ENCODE peak calls at places on chromosome 14, in five cellular contexts. One of them, this sample, is unnamed.

GRCh38 chr14:47300801-47301200 is 374.6 kb downstream of the MDGA2 start:
- DNase-seq in stimulated activated CD4-positive, alpha-beta T cell treated with anti-CD3 and anti-CD28 coated beads, Interleukin-12 subunit alpha, Interleukin-12 subunit beta, amount 100 ng/mL, for 4 hours: no peak
- DNase-seq in RCC 7860: peak; percentile 34
- DNase-seq in neural crest cell: no peak
- DNase-seq in cardiac fibroblast: no peak
- DNase-seq in this sample: no peak

GRCh38 chr14:25041484-25041883 is 8.5 kb downstream of the STXBP6 start:
- DNase-seq in stimulated activated CD4-positive, alpha-beta T cell treated with anti-CD3 and anti-CD28 coated beads, Interleukin-12 subunit alpha, Interleukin-12 subunit beta, amount 100 ng/mL, for 4 hours: no peak
- DNase-seq in RCC 7860: no peak
- DNase-seq in neural crest cell: no peak
- DNase-seq in cardiac fibroblast: no peak
- DNase-seq in this sample: no peak

GRCh38 chr14:50859296-50859624 is 12.6 kb upstream of the ABHD12B start:
- DNase-seq in stimulated activated CD4-positive, alpha-beta T cell treated with anti-CD3 and anti-CD28 coated beads, Interleukin-12 subunit alpha, Interleukin-12 subunit beta, amount 100 ng/mL, for 4 hours: no peak
- DNase-seq in RCC 7860: no peak
- DNase-seq in neural crest cell: no peak
- DNase-seq in cardiac fibroblast: no peak
- DNase-seq in this sample: no peak

GRCh38 chr14:84782902-84783301 is 747.0 kb upstream of the FLRT2 start:
- DNase-seq in stimulated activated CD4-positive, alpha-beta T cell treated with anti-CD3 and anti-CD28 coated beads, Interleukin-12 subunit alpha, Interleukin-12 subunit beta, amount 100 ng/mL, for 4 hours: no peak
- DNase-seq in RCC 7860: no peak
- DNase-seq in neural crest cell: no peak
- DNase-seq in cardiac fibroblast: no peak
- DNase-seq in this sample: no peak

GRCh38 chr14:31201111-31201510 is 6.5 kb downstream of the HECTD1 start:
- DNase-seq in stimulated activated CD4-positive, alpha-beta T cell treated with anti-CD3 and anti-CD28 coated beads, Interleukin-12 subunit alpha, Interleukin-12 subunit beta, amount 100 ng/mL, for 4 hours: no peak
- DNase-seq in RCC 7860: no peak
- DNase-seq in neural crest cell: no peak
- DNase-seq in cardiac fibroblast: no peak
- DNase-seq in this sample: no peak

GRCh38 chr14:34354556-34354955 is 107.5 kb downstream of the SPTSSA start:
- DNase-seq in stimulated activated CD4-positive, alpha-beta T cell treated with anti-CD3 and anti-CD28 coated beads, Interleukin-12 subunit alpha, Interleukin-12 subunit beta, amount 100 ng/mL, for 4 hours: no peak
- DNase-seq in RCC 7860: no peak
- DNase-seq in neural crest cell: no peak
- DNase-seq in cardiac fibroblast: no peak
- DNase-seq in this sample: no peak

GRCh38 chr14:38210168-38210567 is 2.5 kb downstream of the SSTR1 start:
- DNase-seq in stimulated activated CD4-positive, alpha-beta T cell treated with anti-CD3 and anti-CD28 coated beads, Interleukin-12 subunit alpha, Interleukin-12 subunit beta, amount 100 ng/mL, for 4 hours: no peak
- DNase-seq in RCC 7860: no peak
- DNase-seq in neural crest cell: no peak
- DNase-seq in cardiac fibroblast: peak; percentile 39
- DNase-seq in this sample: no peak

GRCh38 chr14:49908433-49908782 is 15.5 kb downstream of the ARF6 start:
- DNase-seq in stimulated activated CD4-positive, alpha-beta T cell treated with anti-CD3 and anti-CD28 coated beads, Interleukin-12 subunit alpha, Interleukin-12 subunit beta, amount 100 ng/mL, for 4 hours: no peak
- DNase-seq in RCC 7860: peak; percentile 22
- DNase-seq in neural crest cell: no peak
- DNase-seq in cardiac fibroblast: no peak
- DNase-seq in this sample: no peak

GRCh38 chr14:92456215-92457017 is 57.2 kb upstream of the RIN3 start:
- DNase-seq in stimulated activated CD4-positive, alpha-beta T cell treated with anti-CD3 and anti-CD28 coated beads, Interleukin-12 subunit alpha, Interleukin-12 subunit beta, amount 100 ng/mL, for 4 hours: no peak
- DNase-seq in RCC 7860: peak; percentile 4
- DNase-seq in neural crest cell: peak; percentile 57
- DNase-seq in cardiac fibroblast: peak; percentile 85
- DNase-seq in this sample: peak; percentile 48

GRCh38 chr14:72097173-72097783 is 165.0 kb downstream of the RGS6 start:
- DNase-seq in stimulated activated CD4-positive, alpha-beta T cell treated with anti-CD3 and anti-CD28 coated beads, Interleukin-12 subunit alpha, Interleukin-12 subunit beta, amount 100 ng/mL, for 4 hours: no peak
- DNase-seq in RCC 7860: no peak
- DNase-seq in neural crest cell: no peak
- DNase-seq in cardiac fibroblast: no peak
- DNase-seq in this sample: no peak

GRCh38 chr14:80310950-80311349 is 99.6 kb upstream of the DIO2 start:
- DNase-seq in stimulated activated CD4-positive, alpha-beta T cell treated with anti-CD3 and anti-CD28 coated beads, Interleukin-12 subunit alpha, Interleukin-12 subunit beta, amount 100 ng/mL, for 4 hours: no peak
- DNase-seq in RCC 7860: no peak
- DNase-seq in neural crest cell: no peak
- DNase-seq in cardiac fibroblast: peak; percentile 50
- DNase-seq in this sample: peak; percentile 89

GRCh38 chr14:104383088-104383805 is 196.3 kb upstream of the C14orf180 start:
- DNase-seq in stimulated activated CD4-positive, alpha-beta T cell treated with anti-CD3 and anti-CD28 coated beads, Interleukin-12 subunit alpha, Interleukin-12 subunit beta, amount 100 ng/mL, for 4 hours: no peak
- DNase-seq in RCC 7860: no peak
- DNase-seq in neural crest cell: no peak
- DNase-seq in cardiac fibroblast: no peak
- DNase-seq in this sample: no peak

GRCh38 chr14:69043598-69044267 is 64.6 kb upstream of the ACTN1 start:
- DNase-seq in stimulated activated CD4-positive, alpha-beta T cell treated with anti-CD3 and anti-CD28 coated beads, Interleukin-12 subunit alpha, Interleukin-12 subunit beta, amount 100 ng/mL, for 4 hours: no peak
- DNase-seq in RCC 7860: no peak
- DNase-seq in neural crest cell: no peak
- DNase-seq in cardiac fibroblast: peak; percentile 82
- DNase-seq in this sample: no peak

GRCh38 chr14:96039633-96040311 is 610 bp downstream of the C14orf132 start:
- DNase-seq in stimulated activated CD4-positive, alpha-beta T cell treated with anti-CD3 and anti-CD28 coated beads, Interleukin-12 subunit alpha, Interleukin-12 subunit beta, amount 100 ng/mL, for 4 hours: no peak
- DNase-seq in RCC 7860: no peak
- DNase-seq in neural crest cell: peak; percentile 49
- DNase-seq in cardiac fibroblast: peak; percentile 42
- DNase-seq in this sample: peak; percentile 10

GRCh38 chr14:95573313-95573712 is 38.5 kb downstream of the GLRX5 start:
- DNase-seq in stimulated activated CD4-positive, alpha-beta T cell treated with anti-CD3 and anti-CD28 coated beads, Interleukin-12 subunit alpha, Interleukin-12 subunit beta, amount 100 ng/mL, for 4 hours: no peak
- DNase-seq in RCC 7860: no peak
- DNase-seq in neural crest cell: no peak
- DNase-seq in cardiac fibroblast: no peak
- DNase-seq in this sample: no peak

GRCh38 chr14:84961637-84962036 is 568.3 kb upstream of the FLRT2 start:
- DNase-seq in stimulated activated CD4-positive, alpha-beta T cell treated with anti-CD3 and anti-CD28 coated beads, Interleukin-12 subunit alpha, Interleukin-12 subunit beta, amount 100 ng/mL, for 4 hours: no peak
- DNase-seq in RCC 7860: no peak
- DNase-seq in neural crest cell: no peak
- DNase-seq in cardiac fibroblast: no peak
- DNase-seq in this sample: peak; percentile 58

GRCh38 chr14:99758121-99758871 is 34.9 kb upstream of the EML1 start:
- DNase-seq in stimulated activated CD4-positive, alpha-beta T cell treated with anti-CD3 and anti-CD28 coated beads, Interleukin-12 subunit alpha, Interleukin-12 subunit beta, amount 100 ng/mL, for 4 hours: no peak
- DNase-seq in RCC 7860: peak; percentile 45
- DNase-seq in neural crest cell: no peak
- DNase-seq in cardiac fibroblast: peak; percentile 67
- DNase-seq in this sample: no peak

GRCh38 chr14:29749327-29749726 is 178.3 kb downstream of the PRKD1 start:
- DNase-seq in stimulated activated CD4-positive, alpha-beta T cell treated with anti-CD3 and anti-CD28 coated beads, Interleukin-12 subunit alpha, Interleukin-12 subunit beta, amount 100 ng/mL, for 4 hours: no peak
- DNase-seq in RCC 7860: peak; percentile 32
- DNase-seq in neural crest cell: no peak
- DNase-seq in cardiac fibroblast: peak; percentile 51
- DNase-seq in this sample: no peak

GRCh38 chr14:62691613-62692489 is 353.4 kb downstream of the KCNH5 start:
- DNase-seq in stimulated activated CD4-positive, alpha-beta T cell treated with anti-CD3 and anti-CD28 coated beads, Interleukin-12 subunit alpha, Interleukin-12 subunit beta, amount 100 ng/mL, for 4 hours: no peak
- DNase-seq in RCC 7860: peak; percentile 35
- DNase-seq in neural crest cell: no peak
- DNase-seq in cardiac fibroblast: peak; percentile 92
- DNase-seq in this sample: no peak

GRCh38 chr14:97120204-97121120 is 323.3 kb downstream of the VRK1 start:
- DNase-seq in stimulated activated CD4-positive, alpha-beta T cell treated with anti-CD3 and anti-CD28 coated beads, Interleukin-12 subunit alpha, Interleukin-12 subunit beta, amount 100 ng/mL, for 4 hours: peak; percentile 29
- DNase-seq in RCC 7860: peak; percentile 41
- DNase-seq in neural crest cell: no peak
- DNase-seq in cardiac fibroblast: no peak
- DNase-seq in this sample: no peak

This sample was measured in foreskin melanocyte.